ENCODE peak calls at places on chromosomes 16 and 17, in eight cellular contexts. S is cardiac fibroblast; I is endothelial cell; X is GM18507; Q is activated T-cell treated with anti-CD3 and anti-CD28 coated beads for 1 hour; N is tibial artery; O is AG04450; D is activated CD4-positive, alpha-beta T cell treated with anti-CD3 and anti-CD28 coated beads, Interleukin-2, amount 50 U/mL, for 1 hour. T is an unnamed sample.

GRCh38 chr16:22220714-22221113 is 14.6 kb downstream of the EEF2K start:
- DNase-seq in S (no peak), I (no peak), X (no peak), Q (no peak), N (peak), O (no peak), D (no peak), T (no peak)

GRCh38 chr16:24980077-24980793 is 34.9 kb downstream of the ARHGAP17 start:
- DNase-seq in S (no peak), I (no peak), X (peak), Q (no peak), N (no peak), O (no peak), D (no peak), T (no peak)

GRCh38 chr16:5041604-5042133 is 7.9 kb upstream of the NAGPA start:
- DNase-seq in S (peak), I (no peak), X (no peak), Q (no peak), N (no peak), O (no peak), D (no peak), T (peak)

GRCh38 chr16:15650019-15650697 is at the start of gene NDE1:
- DNase-seq in S (peak), I (peak), X (peak), Q (peak), N (peak), O (peak), D (peak), T (peak)

GRCh38 chr16:64920211-64920610 is 201.7 kb downstream of the CDH11 start:
- DNase-seq in S (no peak), I (no peak), X (no peak), Q (no peak), N (no peak), O (no peak), D (no peak), T (no peak)

GRCh38 chr17:69357701-69358100 is 30.8 kb upstream of the ABCA5 start:
- DNase-seq in S (peak), I (no peak), X (no peak), Q (no peak), N (no peak), O (no peak), D (no peak), T (no peak)

GRCh38 chr16:4375717-4376116 is 4.1 kb downstream of the VASN start:
- DNase-seq in S (peak), I (no peak), X (no peak), Q (no peak), N (peak), O (no peak), D (no peak), T (no peak)

GRCh38 chr16:57604177-57604576 is 24.3 kb upstream of the ADGRG1 start:
- DNase-seq in S (no peak), I (no peak), X (no peak), Q (no peak), N (peak), O (no peak), D (no peak), T (no peak)

GRCh38 chr17:16507918-16508533 is 16.0 kb upstream of the LRRC75A start:
- DNase-seq in S (no peak), I (no peak), X (no peak), Q (no peak), N (no peak), O (no peak), D (no peak), T (peak)

GRCh38 chr17:935485-935884 is 44.1 kb downstream of the NXN start:
- DNase-seq in S (no peak), I (no peak), X (no peak), Q (no peak), N (no peak), O (no peak), D (no peak), T (no peak)

GRCh38 chr16:29860218-29860617 is 2.8 kb downstream of the CDIPT start:
- DNase-seq in S (no peak), I (no peak), X (no peak), Q (no peak), N (no peak), O (no peak), D (no peak), T (no peak)

GRCh38 chr16:65409505-65409904 is 287.6 kb upstream of the CDH11 start:
- DNase-seq in S (peak), I (no peak), X (no peak), Q (no peak), N (no peak), O (no peak), D (no peak), T (peak)

GRCh38 chr16:54285414-54286066 is 1.0 kb downstream of the IRX3 start:
- DNase-seq in S (peak), I (peak), X (no peak), Q (no peak), N (peak), O (no peak), D (no peak), T (peak)

GRCh38 chr16:24909856-24910255 is 64.1 kb downstream of the SLC5A11 start:
- DNase-seq in S (no peak), I (no peak), X (no peak), Q (no peak), N (no peak), O (no peak), D (no peak), T (no peak)

GRCh38 chr17:65557349-65558310 is 3.8 kb downstream of the AXIN2 start:
- DNase-seq in S (peak), I (no peak), X (no peak), Q (no peak), N (no peak), O (no peak), D (peak), T (peak)

GRCh38 chr17:29572691-29573557 is 4.4 kb downstream of the TP53I13 start:
- DNase-seq in S (peak), I (peak), X (no peak), Q (no peak), N (peak), O (no peak), D (no peak), T (peak)

GRCh38 chr17:28738680-28739384 is 5.0 kb upstream of the TRAF4 start:
- DNase-seq in S (no peak), I (no peak), X (no peak), Q (peak), N (peak), O (no peak), D (peak), T (no peak)

GRCh38 chr17:45316271-45317112 is at the start of gene MAP3K14:
- DNase-seq in S (peak), I (peak), X (no peak), Q (peak), N (peak), O (no peak), D (peak), T (peak)

T was measured in foreskin fibroblast.